ENCODE peak calls at places on chromosomes 11 and 22, in ten cellular contexts. I, J, G, N, F, B, U, A, D and E are unnamed samples.

GRCh38 chr22:50056214-50056972 is 1.7 kb downstream of the TTLL8 start:
- DNase-seq in J (no peak), B (no peak), F (no peak), I (no peak), A (no peak), D (no peak), N (no peak), U (no peak), G (no peak), E (no peak)

GRCh38 chr11:61161190-61162091 is at the start of gene VPS37C:
- DNase-seq in U (peak), N (peak), F (peak), D (peak), I (peak), G (peak), A (peak), J (peak), B (peak), E (peak)

GRCh38 chr11:120095516-120095915 is 42.4 kb downstream of the TRIM29 start:
- DNase-seq in F (no peak), N (no peak), I (no peak), A (no peak), U (no peak), B (no peak), J (no peak), G (no peak), D (no peak), E (no peak)

GRCh38 chr11:100869328-100869727 is 182.2 kb downstream of the ARHGAP42 start:
- DNase-seq in I (no peak), F (no peak), U (no peak), A (no peak), J (no peak), N (no peak), D (no peak), G (no peak), B (no peak), E (no peak)

GRCh38 chr11:130181295-130182272 is 22.0 kb downstream of the ST14 start:
- DNase-seq in F (peak), N (peak), A (peak), U (no peak), G (peak), J (peak), I (peak), B (no peak), D (no peak), E (peak)

GRCh38 chr11:120941000-120941399 is 82.9 kb upstream of the TBCEL start:
- DNase-seq in J (no peak), A (no peak), D (no peak), G (no peak), F (no peak), B (no peak), N (no peak), I (no peak), U (no peak), E (no peak)

GRCh38 chr11:77187105-77187750 is 59.2 kb downstream of the MYO7A start:
- DNase-seq in I (no peak), N (no peak), B (no peak), U (no peak), G (no peak), D (no peak), J (no peak), F (no peak), A (no peak), E (no peak)

GRCh38 chr11:86799680-86800075 is 664 bp upstream of the PRSS23 start:
- DNase-seq in B (no peak), G (no peak), J (no peak), D (no peak), F (no peak), N (peak), I (no peak), A (no peak), U (no peak), E (no peak)

GRCh38 chr11:116807601-116808261 is 15.4 kb downstream of the APOA4 start:
- DNase-seq in A (no peak), J (no peak), N (no peak), I (no peak), U (no peak), G (no peak), F (no peak), B (no peak), D (no peak), E (no peak)

GRCh38 chr11:69293819-69294505 is at the start of gene MYEOV:
- DNase-seq in J (no peak), N (no peak), A (no peak), G (no peak), F (no peak), B (peak), D (peak), I (peak), U (no peak), E (peak)

GRCh38 chr11:95641506-95641905 is 148.1 kb downstream of the FAM76B start:
- DNase-seq in I (no peak), B (peak), N (no peak), A (no peak), F (no peak), J (no peak), U (no peak), D (no peak), G (no peak), E (no peak)

GRCh38 chr22:46367707-46368191 is 32.2 kb downstream of the TRMU start:
- DNase-seq in U (no peak), B (peak), F (peak), G (no peak), J (peak), A (no peak), D (peak), N (peak), I (peak), E (peak)

GRCh38 chr22:42320463-42321416 is 50.3 kb upstream of the TCF20 start:
- DNase-seq in N (no peak), J (no peak), U (no peak), B (no peak), I (no peak), G (no peak), A (no peak), D (no peak), F (peak), E (no peak)

GRCh38 chr22:43164636-43165035 is 13.3 kb downstream of the TSPO start:
- DNase-seq in A (no peak), N (no peak), B (no peak), F (no peak), J (no peak), I (no peak), D (no peak), U (no peak), G (no peak), E (no peak)

GRCh38 chr11:59807047-59807446 is 3.5 kb downstream of the MRPL16 start:
- DNase-seq in N (no peak), A (no peak), D (no peak), F (no peak), B (no peak), I (no peak), G (no peak), J (no peak), U (no peak), E (no peak)

GRCh38 chr11:131888230-131888826 is 517.9 kb downstream of the NTM start:
- DNase-seq in G (peak), A (peak), F (no peak), B (no peak), J (no peak), U (no peak), I (peak), N (no peak), D (no peak), E (peak)

GRCh38 chr11:33976351-33977199 is 75.0 kb upstream of the CAPRIN1 start:
- DNase-seq in B (no peak), F (no peak), D (no peak), I (peak), G (no peak), N (no peak), J (no peak), U (no peak), A (peak), E (peak)

GRCh38 chr11:70503878-70504240 is 105.5 kb downstream of the CTTN start:
- DNase-seq in D (no peak), G (peak), I (no peak), N (no peak), F (peak), U (no peak), J (no peak), A (no peak), B (no peak), E (no peak)

GRCh38 chr22:44671742-44672141 is 30.3 kb upstream of the PRR5 start:
- DNase-seq in J (no peak), F (no peak), U (no peak), B (peak), G (no peak), D (no peak), A (no peak), I (peak), N (no peak), E (peak)

GRCh38 chr11:106087815-106088435 is 10.5 kb downstream of the AASDHPPT start:
- DNase-seq in A (no peak), I (peak), U (no peak), B (peak), D (peak), J (peak), N (peak), G (no peak), F (peak), E (peak)

GRCh38 chr11:111355956-111356659 is 23.0 kb downstream of the POU2AF1 start:
- DNase-seq in N (no peak), A (no peak), U (no peak), J (no peak), G (no peak), D (no peak), F (no peak), I (no peak), B (no peak), E (no peak)

GRCh38 chr11:128548655-128549255 is 38.6 kb downstream of the ETS1 start:
- DNase-seq in J (peak), U (no peak), I (peak), N (no peak), B (peak), A (no peak), D (no peak), F (no peak), G (no peak), E (peak)

GRCh38 chr11:1628506-1629325 is 859 bp upstream of the KRTAP5-5 start:
- DNase-seq in I (peak), F (no peak), G (no peak), U (peak), A (no peak), B (peak), D (peak), J (peak), N (peak), E (peak)

GRCh38 chr11:48045536-48045935 is 65.2 kb downstream of the PTPRJ start:
- DNase-seq in A (no peak), B (no peak), F (no peak), G (no peak), J (no peak), N (no peak), D (no peak), I (no peak), U (no peak), E (no peak)

GRCh38 chr11:23336961-23337360 is 476.7 kb upstream of the CCDC179 start:
- DNase-seq in F (no peak), I (peak), N (no peak), G (no peak), J (no peak), U (no peak), A (no peak), B (no peak), D (no peak), E (no peak)

GRCh38 chr11:124879999-124880611 is 14.9 kb downstream of the ROBO3 start:
- DNase-seq in N (no peak), I (no peak), B (no peak), A (no peak), F (no peak), J (no peak), G (no peak), D (no peak), U (no peak), E (no peak)

GRCh38 chr11:12454782-12455181 is 77.4 kb downstream of the PARVA start:
- DNase-seq in I (peak), F (no peak), D (no peak), A (no peak), J (no peak), U (no peak), N (no peak), B (no peak), G (no peak), E (peak)

GRCh38 chr11:73288873-73289707 is 17.0 kb downstream of the P2RY6 start:
- DNase-seq in N (peak), G (peak), A (no peak), D (peak), J (peak), F (no peak), B (peak), U (peak), I (peak), E (peak)

GRCh38 chr11:81687057-81687456 is 1046.6 kb downstream of the FAM181B start:
- DNase-seq in J (no peak), N (no peak), G (no peak), U (no peak), F (no peak), A (no peak), D (no peak), I (no peak), B (no peak), E (no peak)

GRCh38 chr11:64856382-64857227 is 12.2 kb upstream of the CDC42BPG start:
- DNase-seq in B (peak), G (no peak), F (no peak), N (peak), U (no peak), A (no peak), I (peak), J (peak), D (no peak), E (peak)

GRCh38 chr11:108733479-108734116 is 68.7 kb downstream of the DDX10 start:
- DNase-seq in A (no peak), G (no peak), U (peak), D (no peak), I (peak), B (peak), N (no peak), J (peak), F (peak), E (peak)

GRCh38 chr11:47946682-47947575 is 33.4 kb upstream of the PTPRJ start:
- DNase-seq in G (no peak), I (peak), A (peak), D (peak), J (peak), F (peak), N (peak), U (no peak), B (peak), E (peak)

GRCh38 chr11:22192289-22192641 is 620 bp upstream of the ANO5 start:
- DNase-seq in A (no peak), U (no peak), N (no peak), B (no peak), G (no peak), J (peak), D (peak), F (peak), I (no peak), E (no peak)

GRCh38 chr22:45485271-45485670 is 17.4 kb upstream of the FBLN1 start:
- DNase-seq in D (no peak), U (no peak), A (no peak), B (no peak), N (no peak), J (no peak), G (no peak), F (no peak), I (peak), E (peak)

GRCh38 chr11:88414385-88414861 is 76.9 kb upstream of the CTSC start:
- DNase-seq in F (no peak), I (peak), A (peak), N (no peak), D (peak), B (peak), U (no peak), G (peak), J (peak), E (peak)

GRCh38 chr11:94675239-94675638 is 92.9 kb upstream of the AMOTL1 start:
- DNase-seq in I (no peak), J (no peak), N (no peak), A (no peak), F (no peak), U (no peak), D (no peak), G (no peak), B (no peak), E (no peak)

GRCh38 chr11:65479184-65480145 is 19.4 kb upstream of the MALAT1 start:
- DNase-seq in U (no peak), A (peak), I (peak), N (no peak), G (no peak), D (no peak), F (no peak), B (no peak), J (peak), E (peak)

GRCh38 chr11:117292616-117293015 is 1.5 kb downstream of the BACE1-AS start:
- DNase-seq in F (no peak), U (no peak), J (no peak), D (no peak), I (no peak), B (no peak), G (no peak), A (no peak), N (no peak), E (no peak)

GRCh38 chr11:65295001-65295400 is 19.7 kb upstream of the CDC42EP2 start:
- DNase-seq in D (no peak), N (no peak), F (no peak), J (no peak), I (no peak), U (no peak), G (no peak), B (no peak), A (no peak), E (no peak)